ENCODE peak calls at places on chromosomes 4 and X, in six cellular contexts. K is cardiac fibroblast, W is PC-3, M is Peyer's patch, P is cardiac muscle cell, X is heart right ventricle. C is an unnamed sample.

GRCh38 chr4:110959041-110959643 is 336.3 kb upstream of the PITX2 start:
- DNase-seq in K (peak; percentile 27), M (no peak), W (no peak), P (peak; percentile 36), X (no peak), C (peak; percentile 13)

GRCh38 chrX:20515841-20516461 is 249.2 kb upstream of the RPS6KA3 start:
- DNase-seq in X (no peak), W (peak; percentile 90), M (no peak), P (peak; percentile 80), K (peak; percentile 81), C (peak; percentile 85)

GRCh38 chr4:45475490-45475889 is 648.4 kb downstream of the GABRG1 start:
- DNase-seq in W (no peak), M (no peak), P (no peak), X (no peak), K (no peak), C (no peak)

GRCh38 chr4:57119054-57119651 is 9.0 kb upstream of the IGFBP7 start:
- DNase-seq in M (peak; percentile 50), P (peak; percentile 95), K (peak; percentile 95), W (peak; percentile 60), X (peak; percentile 57), C (peak; percentile 96)

GRCh38 chr4:158371158-158371557 is 150.5 kb upstream of the RXFP1 start:
- DNase-seq in P (peak; percentile 55), X (no peak), K (peak; percentile 52), M (no peak), W (peak; percentile 50), C (peak; percentile 75)

GRCh38 chrX:147935156-147935758 is 23.5 kb downstream of the FMR1 start:
- DNase-seq in M (no peak), P (peak; percentile 41), X (no peak), W (no peak), K (no peak), C (no peak)

GRCh38 chr4:184892999-184893398 is 67.2 kb upstream of the ACSL1 start:
- DNase-seq in P (no peak), W (peak; percentile 4), X (no peak), M (no peak), K (no peak), C (no peak)

GRCh38 chr4:84167089-84167488 is 332.0 kb downstream of the NKX6-1 start:
- DNase-seq in X (no peak), K (no peak), P (no peak), M (no peak), W (no peak), C (no peak)

GRCh38 chr4:173529505-173530325 is at the start of gene HAND2:
- DNase-seq in W (no peak), P (peak; percentile 93), M (no peak), K (peak; percentile 93), X (peak; percentile 81), C (peak; percentile 90)

GRCh38 chr4:39256436-39256835 is 74.1 kb downstream of the WDR19 start:
- DNase-seq in M (no peak), P (peak; percentile 13), X (no peak), K (peak; percentile 42), W (no peak), C (peak; percentile 49)

GRCh38 chrX:124328765-124329164 is 3.7 kb upstream of the TEX13D start:
- DNase-seq in K (no peak), P (no peak), M (no peak), X (no peak), W (peak; percentile 80), C (no peak)

GRCh38 chr4:184653650-184654049 is 4.1 kb downstream of the PRIMPOL start:
- DNase-seq in K (no peak), M (no peak), X (no peak), P (no peak), W (peak; percentile 23), C (peak; percentile 8)

GRCh38 chr4:119032921-119033685 is 102.5 kb upstream of the MYOZ2 start:
- DNase-seq in K (no peak), M (no peak), W (no peak), P (no peak), X (no peak), C (no peak)

GRCh38 chrX:119655125-119655524 is 37.8 kb downstream of the SEPTIN6 start:
- DNase-seq in X (peak; percentile 22), K (peak; percentile 89), W (peak; percentile 21), P (peak; percentile 91), M (no peak), C (peak; percentile 96)

GRCh38 chrX:66676990-66677389 is 38.1 kb upstream of the EDA2R start:
- DNase-seq in K (peak; percentile 79), M (no peak), W (no peak), X (no peak), P (peak; percentile 80), C (peak; percentile 89)

GRCh38 chr4:76420901-76421581 is at the start of gene CCDC158:
- DNase-seq in M (no peak), K (peak; percentile 18), X (peak; percentile 33), W (no peak), P (peak; percentile 49), C (no peak)

GRCh38 chr4:41177016-41177415 is 37.3 kb downstream of the APBB2 start:
- DNase-seq in X (no peak), K (peak; percentile 72), P (peak; percentile 79), M (no peak), W (peak; percentile 61), C (peak; percentile 79)

GRCh38 chrX:1464282-1465131 is 11.8 kb upstream of the ASMTL start:
- DNase-seq in X (no peak), P (no peak), M (peak; percentile 46), W (no peak), K (no peak), C (no peak)

GRCh38 chr4:85147481-85148076 is 181.1 kb upstream of the WDFY3 start:
- DNase-seq in X (peak; percentile 27), K (peak; percentile 86), M (peak; percentile 76), P (peak; percentile 83), W (peak; percentile 68), C (peak; percentile 80)

GRCh38 chrX:115616943-115617563 is 56.1 kb downstream of the PLS3 start:
- DNase-seq in W (peak; percentile 95), P (peak; percentile 30), K (peak; percentile 20), X (no peak), M (no peak), C (peak; percentile 49)

GRCh38 chr4:20391224-20391623 is 139.5 kb downstream of the SLIT2 start:
- DNase-seq in X (no peak), W (no peak), M (no peak), P (peak; percentile 40), K (peak; percentile 33), C (peak; percentile 57)

GRCh38 chrX:57286507-57287251 is at the start of gene FAAH2:
- DNase-seq in X (no peak), M (peak; percentile 81), W (peak; percentile 87), P (no peak), K (no peak), C (no peak)

GRCh38 chr4:76867880-76868655 is 29.9 kb downstream of the SOWAHB start:
- DNase-seq in W (no peak), K (no peak), X (no peak), M (peak; percentile 86), P (no peak), C (no peak)

GRCh38 chrX:18537524-18537923 is 112.1 kb downstream of the CDKL5 start:
- DNase-seq in M (no peak), P (no peak), K (no peak), W (no peak), X (no peak), C (no peak)

GRCh38 chr4:61851126-61851525 is 651.0 kb downstream of the ADGRL3 start:
- DNase-seq in P (no peak), K (no peak), X (no peak), W (peak; percentile 52), M (no peak), C (no peak)
- TF ChIP-seq CTCF in P (no peak), K (no peak), X (no peak), W (no peak), M (no peak), C (no peak)

DNA sequence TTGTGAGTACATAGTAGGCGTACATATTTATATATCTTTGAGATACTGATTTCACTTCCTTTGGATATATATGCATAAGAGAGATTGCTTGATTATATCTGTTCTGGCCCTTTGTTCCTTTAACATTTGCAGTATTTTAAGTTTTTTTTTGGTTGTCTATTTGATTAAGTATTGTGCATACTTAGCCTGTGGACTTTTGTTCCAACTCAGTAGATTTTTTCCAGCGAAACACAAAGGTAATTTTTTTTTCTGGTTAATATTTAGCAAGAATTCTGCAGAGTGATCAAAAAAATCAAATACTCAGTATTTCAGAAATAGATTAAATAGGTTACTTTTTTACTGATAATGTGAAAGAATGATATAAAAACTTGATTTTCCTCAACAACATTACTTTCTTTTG is at the start of gene AFM:
- DNase-seq in K (no peak), M (no peak), W (no peak), X (no peak), P (no peak), C (no peak)
- H3K4me3 ChIP-seq in K (no peak within 1 kb of the TSS), M (no peak within 1 kb of the TSS), W (no peak within 1 kb of the TSS), X (no peak within 1 kb of the TSS), P (no peak within 1 kb of the TSS), C (no peak within 1 kb of the TSS)

DNA sequence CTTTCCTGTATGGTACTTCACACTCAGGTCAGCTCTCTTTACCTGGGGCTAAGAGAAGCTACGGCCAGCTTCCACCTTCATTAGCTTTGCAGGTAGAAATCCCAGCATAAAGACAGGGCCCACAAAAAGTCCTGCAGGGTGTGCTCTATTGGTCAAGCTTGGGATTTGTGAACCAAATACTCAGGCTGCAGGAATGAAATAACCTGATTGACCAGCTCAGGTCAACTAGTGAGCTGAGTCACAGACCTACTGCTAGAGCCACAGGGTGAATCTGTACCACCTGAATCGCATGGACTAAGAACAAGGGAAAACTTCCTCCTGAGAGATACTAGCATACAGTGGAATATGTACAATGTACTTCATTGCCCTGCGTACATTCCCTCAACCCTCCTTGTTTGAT is 172.2 kb downstream of the HHIP start:
- DNase-seq in X (no peak), K (no peak), P (no peak), W (peak; percentile 18), M (no peak), C (no peak)
- TF ChIP-seq CTCF in X (no peak), K (no peak), P (no peak), W (no peak), M (no peak), C (no peak)

DNA sequence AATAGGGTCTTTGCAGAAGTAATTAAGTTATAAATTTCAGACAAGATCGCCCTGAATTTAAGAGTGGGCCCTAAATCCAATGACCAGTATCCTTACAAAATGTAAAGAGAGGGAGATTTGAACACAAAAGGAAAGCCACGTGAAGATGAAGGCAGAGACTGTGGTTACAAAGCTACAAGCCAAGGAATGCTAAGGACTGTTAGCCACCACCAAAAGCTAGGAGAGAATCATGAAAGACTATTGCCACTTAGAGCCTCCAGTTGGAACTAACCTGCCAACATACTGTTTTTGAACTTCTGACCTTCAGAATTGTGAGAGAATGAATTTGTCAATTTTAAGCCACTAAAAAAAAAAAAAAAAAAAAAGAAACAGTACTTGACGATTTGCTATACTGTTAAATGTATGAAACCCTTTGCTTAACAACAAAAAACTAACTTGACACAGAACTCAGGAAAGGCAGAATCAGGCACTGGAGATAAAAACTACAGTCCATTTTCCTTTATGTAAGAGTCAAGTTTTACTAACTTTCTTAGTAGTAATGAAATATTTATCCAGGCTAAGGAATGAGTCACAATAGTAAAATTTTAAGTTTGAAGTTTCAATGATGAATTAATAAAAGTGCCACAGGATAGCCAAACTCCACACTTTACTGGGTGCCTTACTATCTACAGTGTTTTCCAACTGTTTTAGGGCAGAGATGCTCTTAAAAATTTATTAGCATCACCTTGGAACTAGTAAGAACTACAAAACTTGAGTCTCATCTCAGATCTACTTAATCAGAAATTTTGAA is 25.1 kb downstream of the DHX15 start:
- DNase-seq in P (no peak), M (no peak), X (no peak), K (no peak), W (peak; percentile 40), C (no peak)
- H3K4me3 ChIP-seq in P (no peak overlapping the region), M (no peak overlapping the region), X (no peak overlapping the region), K (no peak overlapping the region), W (no peak overlapping the region), C (no peak overlapping the region)